ENCODE peak calls at places on chromosomes 13 and 19, in four cellular contexts. I is H1, Q is HCT116, N is SK-N-SH. O is an unnamed sample.

GRCh38 chr19:47047931-47048399 is 459 bp downstream of the TMEM160 start:
- DNase-seq in Q (peak), I (peak), N (peak), O (peak)

GRCh38 chr13:20416223-20416622 is 109.4 kb downstream of the CRYL1 start:
- DNase-seq in N (no peak), I (no peak), Q (no peak), O (no peak)

GRCh38 chr19:6319376-6319775 is 14.0 kb downstream of the ACER1 start:
- DNase-seq in N (no peak), Q (no peak), I (no peak), O (no peak)

GRCh38 chr19:16306728-16307402 is 17.8 kb upstream of the KLF2 start:
- DNase-seq in I (no peak), Q (no peak), N (no peak), O (no peak)

GRCh38 chr19:14333101-14333871 is 48.0 kb upstream of the ADGRE5 start:
- DNase-seq in N (peak), Q (no peak), I (no peak), O (no peak)

GRCh38 chr19:35021016-35021415 is 9.3 kb upstream of the SCN1B start:
- DNase-seq in I (no peak), N (no peak), Q (no peak), O (no peak)

GRCh38 chr13:110564472-110564985 is 3.0 kb upstream of the RAB20 start:
- DNase-seq in N (no peak), I (no peak), Q (no peak), O (no peak)

GRCh38 chr19:1763648-1764292 is 10.5 kb downstream of the ONECUT3 start:
- DNase-seq in Q (no peak), N (no peak), I (no peak), O (no peak)

GRCh38 chr19:39212377-39212742 is 8.3 kb upstream of the SYCN start:
- DNase-seq in N (peak), Q (peak), I (no peak), O (no peak)

GRCh38 chr19:18865106-18865972 is 30.6 kb downstream of the CERS1 start:
- DNase-seq in N (no peak), I (no peak), Q (no peak), O (no peak)

GRCh38 chr19:43561144-43561970 is 14.0 kb downstream of the XRCC1 start:
- DNase-seq in Q (no peak), I (no peak), N (no peak), O (no peak)

GRCh38 chr13:98809345-98809777 is 56.9 kb upstream of the SLC15A1 start:
- DNase-seq in I (no peak), N (no peak), Q (no peak), O (no peak)

GRCh38 chr19:31181535-31181934 is 167.7 kb downstream of the TSHZ3 start:
- DNase-seq in I (no peak), Q (no peak), N (no peak), O (no peak)

GRCh38 chr13:52739468-52740071 is at the start of gene CNMD:
- DNase-seq in I (no peak), Q (no peak), N (no peak), O (no peak)

GRCh38 chr13:43629691-43630480 is 156.9 kb downstream of the ENOX1 start:
- DNase-seq in N (no peak), Q (no peak), I (no peak), O (no peak)

GRCh38 chr19:47663435-47663910 is 49.7 kb upstream of the EHD2 start:
- DNase-seq in I (no peak), Q (no peak), N (no peak), O (peak)

GRCh38 chr19:5046339-5047039 is 77.6 kb downstream of the KDM4B start:
- DNase-seq in I (no peak), N (no peak), Q (no peak), O (peak)

GRCh38 chr19:1524972-1525325 is 1.1 kb downstream of the PLK5 start:
- DNase-seq in Q (no peak), I (no peak), N (no peak), O (no peak)

GRCh38 chr19:41175825-41176734 is 16.9 kb upstream of the CYP2S1 start:
- DNase-seq in Q (peak), N (no peak), I (peak), O (peak)

GRCh38 chr19:10316229-10317044 is 622 bp upstream of the FDX2 start:
- DNase-seq in I (no peak), Q (no peak), N (peak), O (no peak)

GRCh38 chr13:54241719-54242118 is 1213.1 kb downstream of the OLFM4 start:
- DNase-seq in N (no peak), Q (no peak), I (no peak), O (peak)

GRCh38 chr13:53138369-53139036 is 109.9 kb downstream of the OLFM4 start:
- DNase-seq in N (no peak), I (no peak), Q (no peak), O (no peak)

GRCh38 chr19:38617764-38618589 is at the start of gene MAP4K1:
- DNase-seq in N (no peak), I (no peak), Q (no peak), O (peak)

GRCh38 chr13:74444161-74444571 is 310.0 kb upstream of the KLF12 start:
- DNase-seq in I (no peak), Q (no peak), N (no peak), O (peak)

GRCh38 chr13:45406421-45406820 is 11.8 kb downstream of the SLC25A30 start:
- DNase-seq in I (no peak), Q (no peak), N (no peak), O (no peak)

GRCh38 chr13:106102776-106103175 is 432.7 kb downstream of the EFNB2 start:
- DNase-seq in N (no peak), Q (no peak), I (no peak), O (no peak)

GRCh38 chr19:16631465-16631864 is 3.5 kb upstream of the MED26 start:
- DNase-seq in N (no peak), Q (no peak), I (no peak), O (no peak)

GRCh38 chr19:14410054-14410774 is 8.9 kb downstream of the DDX39A start:
- DNase-seq in N (no peak), Q (no peak), I (no peak), O (no peak)

GRCh38 chr19:55686311-55687050 is 11.5 kb downstream of the EPN1 start:
- DNase-seq in Q (no peak), N (no peak), I (no peak), O (no peak)

GRCh38 chr19:21748088-21748487 is 19.3 kb downstream of the ZNF100 start:
- DNase-seq in N (no peak), I (no peak), Q (no peak), O (no peak)

GRCh38 chr19:19742773-19743172 is 9.9 kb upstream of the ZNF14 start:
- DNase-seq in I (no peak), N (peak), Q (no peak), O (no peak)

GRCh38 chr13:76823969-76824368 is 62.2 kb downstream of the KCTD12 start:
- DNase-seq in Q (no peak), I (no peak), N (no peak), O (no peak)

GRCh38 chr13:110333837-110334236 is 26.8 kb downstream of the COL4A2 start:
- DNase-seq in Q (no peak), I (no peak), N (no peak), O (no peak)

GRCh38 chr19:48498922-48499321 is 12.7 kb downstream of the LMTK3 start:
- DNase-seq in N (peak), Q (no peak), I (no peak), O (no peak)

GRCh38 chr13:73521970-73522549 is 463.3 kb downstream of the KLF5 start:
- DNase-seq in I (no peak), Q (no peak), N (no peak), O (no peak)

GRCh38 chr13:42497798-42498197 is 76.2 kb upstream of the TNFSF11 start:
- DNase-seq in Q (no peak), N (no peak), I (no peak), O (no peak)

GRCh38 chr13:87671031-87671823 is at the start of gene SLITRK5:
- DNase-seq in Q (no peak), I (no peak), N (peak), O (peak)

GRCh38 chr13:87666826-87667225 is 4.3 kb upstream of the SLITRK5 start:
- DNase-seq in Q (no peak), N (no peak), I (no peak), O (no peak)

GRCh38 chr13:87671824-87672603 is 843 bp downstream of the SLITRK5 start:
- DNase-seq in Q (no peak), I (no peak), N (peak), O (peak)

GRCh38 chr13:87667686-87668085 is 3.5 kb upstream of the SLITRK5 start:
- DNase-seq in N (no peak), I (no peak), Q (no peak), O (no peak)

DNA sequence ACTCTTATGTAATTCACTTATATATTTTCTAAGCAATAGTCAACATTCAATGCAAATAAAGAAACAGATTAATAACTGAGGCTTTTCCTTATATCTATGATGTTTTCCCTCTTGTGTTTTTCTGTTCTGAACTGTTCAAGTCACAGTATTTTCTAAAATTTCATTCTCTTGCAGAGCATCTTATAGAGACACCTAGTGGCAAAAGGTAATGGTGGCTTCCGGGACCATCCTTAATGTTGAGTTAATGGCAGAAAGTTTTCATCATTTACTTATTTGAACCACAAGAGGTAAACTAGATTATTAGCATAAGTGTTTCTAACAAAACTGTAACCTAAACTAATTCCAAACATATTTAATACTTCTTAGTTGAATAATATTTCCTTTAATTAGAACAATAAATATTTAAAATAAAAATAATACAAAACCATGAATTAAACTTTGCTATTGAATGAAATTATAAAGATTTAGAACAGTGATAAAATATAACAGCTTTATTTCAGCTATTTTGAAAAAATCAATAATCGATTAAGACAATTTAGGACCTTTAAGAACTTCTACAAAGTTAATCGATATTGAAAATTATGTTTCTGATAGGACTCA is 1.7 kb upstream of the SLITRK5 start:
- DNase-seq in N (peak), Q (no peak), I (no peak), O (no peak)
- TF ChIP-seq JUND in N (no peak), Q (no peak), I (no peak), O (no peak)

GRCh38 chr19:4023600-4024398 is 16.3 kb downstream of the PIAS4 start:
- DNase-seq in Q (no peak), N (no peak), I (no peak), O (no peak)
- TF ChIP-seq JUND in Q (no peak), N (no peak), I (no peak), O (no peak)

GRCh38 chr13:40161008-40161694 is 505.3 kb downstream of the FOXO1 start:
- DNase-seq in N (no peak), I (no peak), Q (no peak), O (no peak)

GRCh38 chr13:40161931-40162330 is 504.5 kb downstream of the FOXO1 start:
- DNase-seq in N (no peak), I (no peak), Q (no peak), O (no peak)

GRCh38 chr13:40167327-40167726 is 499.1 kb downstream of the FOXO1 start:
- DNase-seq in N (no peak), I (no peak), Q (no peak), O (no peak)

GRCh38 chr13:40165533-40165932 is 500.9 kb downstream of the FOXO1 start:
- DNase-seq in N (no peak), Q (no peak), I (no peak), O (no peak)

GRCh38 chr13:40164137-40164536 is 502.3 kb downstream of the FOXO1 start:
- DNase-seq in Q (no peak), N (no peak), I (no peak), O (no peak)
- TF ChIP-seq JUND in Q (no peak), N (no peak), I (no peak), O (no peak)

GRCh38 chr13:29674532-29674931 is 79.0 kb upstream of the SLC7A1 start:
- DNase-seq in N (no peak), I (no peak), Q (no peak), O (no peak)

GRCh38 chr13:29679357-29680050 is 84.0 kb upstream of the SLC7A1 start:
- DNase-seq in N (peak), Q (no peak), I (no peak), O (no peak)

GRCh38 chr13:29677627-29678026 is 82.1 kb upstream of the SLC7A1 start:
- DNase-seq in N (no peak), I (no peak), Q (no peak), O (no peak)

GRCh38 chr13:29676941-29677452 is 81.5 kb upstream of the SLC7A1 start:
- DNase-seq in N (no peak), Q (no peak), I (no peak), O (peak)

GRCh38 chr13:29676535-29676934 is 81.0 kb upstream of the SLC7A1 start:
- DNase-seq in I (no peak), Q (no peak), N (no peak), O (no peak)
- TF ChIP-seq JUND in I (no peak), Q (no peak), N (peak), O (no peak)